ENCODE peak calls at places on chromosome 11, in seven cellular contexts. One of them, this sample, is unnamed.

GRCh38 chr11:110908401-110909106 is 196.3 kb upstream of the ARHGAP20 start:
- DNase-seq in left ventricle myocardium inferior: no peak
- DNase-seq in OCI-LY7: peak; percentile 11
- DNase-seq in LoVo: no peak
- DNase-seq in CD8-positive, alpha-beta memory T cell: no peak
- DNase-seq in suprapubic skin: no peak
- DNase-seq in dermis microvascular lymphatic vessel endothelial cell: no peak
- DNase-seq in this sample: no peak

GRCh38 chr11:47387944-47388696 is 9.8 kb upstream of the SPI1 start:
- DNase-seq in left ventricle myocardium inferior: no peak
- DNase-seq in OCI-LY7: no peak
- DNase-seq in LoVo: no peak
- DNase-seq in CD8-positive, alpha-beta memory T cell: no peak
- DNase-seq in suprapubic skin: no peak
- DNase-seq in dermis microvascular lymphatic vessel endothelial cell: no peak
- DNase-seq in this sample: no peak

GRCh38 chr11:79060534-79060933 is 380.3 kb downstream of the TENM4 start:
- DNase-seq in left ventricle myocardium inferior: no peak
- DNase-seq in OCI-LY7: no peak
- DNase-seq in LoVo: no peak
- DNase-seq in CD8-positive, alpha-beta memory T cell: no peak
- DNase-seq in suprapubic skin: no peak
- DNase-seq in dermis microvascular lymphatic vessel endothelial cell: no peak
- DNase-seq in this sample: no peak

GRCh38 chr11:72233773-72234513 is 9.4 kb downstream of the INPPL1 start:
- DNase-seq in left ventricle myocardium inferior: no peak
- DNase-seq in OCI-LY7: no peak
- DNase-seq in LoVo: no peak
- DNase-seq in CD8-positive, alpha-beta memory T cell: no peak
- DNase-seq in suprapubic skin: no peak
- DNase-seq in dermis microvascular lymphatic vessel endothelial cell: no peak
- DNase-seq in this sample: no peak

GRCh38 chr11:73085189-73085875 is 56.8 kb downstream of the FCHSD2 start:
- DNase-seq in left ventricle myocardium inferior: no peak
- DNase-seq in OCI-LY7: no peak
- DNase-seq in LoVo: no peak
- DNase-seq in CD8-positive, alpha-beta memory T cell: no peak
- DNase-seq in suprapubic skin: no peak
- DNase-seq in dermis microvascular lymphatic vessel endothelial cell: peak; percentile 16
- DNase-seq in this sample: no peak

GRCh38 chr11:64052938-64053622 is 17.3 kb downstream of the FLRT1 start:
- DNase-seq in left ventricle myocardium inferior: no peak
- DNase-seq in OCI-LY7: no peak
- DNase-seq in LoVo: no peak
- DNase-seq in CD8-positive, alpha-beta memory T cell: no peak
- DNase-seq in suprapubic skin: no peak
- DNase-seq in dermis microvascular lymphatic vessel endothelial cell: no peak
- DNase-seq in this sample: no peak

GRCh38 chr11:64876835-64877341 is 1.5 kb downstream of the EHD1 start:
- DNase-seq in left ventricle myocardium inferior: no peak
- DNase-seq in OCI-LY7: no peak
- DNase-seq in LoVo: peak; percentile 74
- DNase-seq in CD8-positive, alpha-beta memory T cell: no peak
- DNase-seq in suprapubic skin: no peak
- DNase-seq in dermis microvascular lymphatic vessel endothelial cell: no peak
- DNase-seq in this sample: no peak

GRCh38 chr11:129703846-129704245 is 111.8 kb upstream of the TMEM45B start:
- DNase-seq in left ventricle myocardium inferior: no peak
- DNase-seq in OCI-LY7: no peak
- DNase-seq in LoVo: no peak
- DNase-seq in CD8-positive, alpha-beta memory T cell: no peak
- DNase-seq in suprapubic skin: peak; percentile 53
- DNase-seq in dermis microvascular lymphatic vessel endothelial cell: no peak
- DNase-seq in this sample: no peak

GRCh38 chr11:23973244-23973643 is 523.6 kb upstream of the LUZP2 start:
- DNase-seq in left ventricle myocardium inferior: no peak
- DNase-seq in OCI-LY7: no peak
- DNase-seq in LoVo: no peak
- DNase-seq in CD8-positive, alpha-beta memory T cell: no peak
- DNase-seq in suprapubic skin: no peak
- DNase-seq in dermis microvascular lymphatic vessel endothelial cell: no peak
- DNase-seq in this sample: no peak

GRCh38 chr11:8671651-8672062 is 10.8 kb downstream of the TRIM66 start:
- DNase-seq in left ventricle myocardium inferior: no peak
- DNase-seq in OCI-LY7: no peak
- DNase-seq in LoVo: no peak
- DNase-seq in CD8-positive, alpha-beta memory T cell: no peak
- DNase-seq in suprapubic skin: no peak
- DNase-seq in dermis microvascular lymphatic vessel endothelial cell: peak; percentile 80
- DNase-seq in this sample: no peak

GRCh38 chr11:131913267-131913666 is 542.9 kb downstream of the NTM start:
- DNase-seq in left ventricle myocardium inferior: no peak
- DNase-seq in OCI-LY7: no peak
- DNase-seq in LoVo: no peak
- DNase-seq in CD8-positive, alpha-beta memory T cell: no peak
- DNase-seq in suprapubic skin: no peak
- DNase-seq in dermis microvascular lymphatic vessel endothelial cell: no peak
- DNase-seq in this sample: no peak

GRCh38 chr11:122355968-122356367 is 240.0 kb upstream of the BLID start:
- DNase-seq in left ventricle myocardium inferior: no peak
- DNase-seq in OCI-LY7: no peak
- DNase-seq in LoVo: no peak
- DNase-seq in CD8-positive, alpha-beta memory T cell: no peak
- DNase-seq in suprapubic skin: no peak
- DNase-seq in dermis microvascular lymphatic vessel endothelial cell: no peak
- DNase-seq in this sample: no peak

GRCh38 chr11:8863838-8864237 is 47.2 kb upstream of the AKIP1 start:
- DNase-seq in left ventricle myocardium inferior: no peak
- DNase-seq in OCI-LY7: no peak
- DNase-seq in LoVo: no peak
- DNase-seq in CD8-positive, alpha-beta memory T cell: no peak
- DNase-seq in suprapubic skin: no peak
- DNase-seq in dermis microvascular lymphatic vessel endothelial cell: peak; percentile 84
- DNase-seq in this sample: no peak

GRCh38 chr11:12088531-12088930 is 21.9 kb upstream of the MICAL2 start:
- DNase-seq in left ventricle myocardium inferior: no peak
- DNase-seq in OCI-LY7: no peak
- DNase-seq in LoVo: no peak
- DNase-seq in CD8-positive, alpha-beta memory T cell: no peak
- DNase-seq in suprapubic skin: no peak
- DNase-seq in dermis microvascular lymphatic vessel endothelial cell: no peak
- DNase-seq in this sample: no peak

GRCh38 chr11:2884424-2884815 is 1.2 kb downstream of the CDKN1C start:
- DNase-seq in left ventricle myocardium inferior: peak; percentile 66
- DNase-seq in OCI-LY7: no peak
- DNase-seq in LoVo: peak; percentile 7
- DNase-seq in CD8-positive, alpha-beta memory T cell: no peak
- DNase-seq in suprapubic skin: no peak
- DNase-seq in dermis microvascular lymphatic vessel endothelial cell: peak; percentile 47
- DNase-seq in this sample: no peak

GRCh38 chr11:122170815-122171475 is 54.9 kb upstream of the BLID start:
- DNase-seq in left ventricle myocardium inferior: no peak
- DNase-seq in OCI-LY7: no peak
- DNase-seq in LoVo: no peak
- DNase-seq in CD8-positive, alpha-beta memory T cell: no peak
- DNase-seq in suprapubic skin: no peak
- DNase-seq in dermis microvascular lymphatic vessel endothelial cell: no peak
- DNase-seq in this sample: no peak

GRCh38 chr11:116132273-116132978 is 628.2 kb upstream of the CADM1 start:
- DNase-seq in left ventricle myocardium inferior: no peak
- DNase-seq in OCI-LY7: no peak
- DNase-seq in LoVo: no peak
- DNase-seq in CD8-positive, alpha-beta memory T cell: no peak
- DNase-seq in suprapubic skin: no peak
- DNase-seq in dermis microvascular lymphatic vessel endothelial cell: no peak
- DNase-seq in this sample: no peak

GRCh38 chr11:43735931-43736330 is 55.4 kb downstream of the HSD17B12 start:
- DNase-seq in left ventricle myocardium inferior: no peak
- DNase-seq in OCI-LY7: no peak
- DNase-seq in LoVo: no peak
- DNase-seq in CD8-positive, alpha-beta memory T cell: no peak
- DNase-seq in suprapubic skin: no peak
- DNase-seq in dermis microvascular lymphatic vessel endothelial cell: no peak
- DNase-seq in this sample: no peak

GRCh38 chr11:34823639-34824038 is 92.5 kb downstream of the APIP start:
- DNase-seq in left ventricle myocardium inferior: no peak
- DNase-seq in OCI-LY7: no peak
- DNase-seq in LoVo: no peak
- DNase-seq in CD8-positive, alpha-beta memory T cell: no peak
- DNase-seq in suprapubic skin: no peak
- DNase-seq in dermis microvascular lymphatic vessel endothelial cell: no peak
- DNase-seq in this sample: no peak

GRCh38 chr11:133818302-133818701 is 27.0 kb downstream of the SPATA19 start:
- DNase-seq in left ventricle myocardium inferior: no peak
- DNase-seq in OCI-LY7: no peak
- DNase-seq in LoVo: no peak
- DNase-seq in CD8-positive, alpha-beta memory T cell: no peak
- DNase-seq in suprapubic skin: no peak
- DNase-seq in dermis microvascular lymphatic vessel endothelial cell: no peak
- DNase-seq in this sample: no peak

GRCh38 chr11:122207921-122208764 is 92.1 kb upstream of the BLID start:
- DNase-seq in left ventricle myocardium inferior: no peak
- DNase-seq in OCI-LY7: no peak
- DNase-seq in LoVo: no peak
- DNase-seq in CD8-positive, alpha-beta memory T cell: no peak
- DNase-seq in suprapubic skin: no peak
- DNase-seq in dermis microvascular lymphatic vessel endothelial cell: no peak
- DNase-seq in this sample: no peak

GRCh38 chr11:1051356-1052132 is 15.0 kb upstream of the MUC6 start:
- DNase-seq in left ventricle myocardium inferior: no peak
- DNase-seq in OCI-LY7: no peak
- DNase-seq in LoVo: no peak
- DNase-seq in CD8-positive, alpha-beta memory T cell: no peak
- DNase-seq in suprapubic skin: no peak
- DNase-seq in dermis microvascular lymphatic vessel endothelial cell: no peak
- DNase-seq in this sample: no peak

GRCh38 chr11:117201516-117201866 is 2.3 kb downstream of the TAGLN start:
- DNase-seq in left ventricle myocardium inferior: no peak
- DNase-seq in OCI-LY7: no peak
- DNase-seq in LoVo: no peak
- DNase-seq in CD8-positive, alpha-beta memory T cell: no peak
- DNase-seq in suprapubic skin: no peak
- DNase-seq in dermis microvascular lymphatic vessel endothelial cell: no peak
- DNase-seq in this sample: no peak

GRCh38 chr11:126318642-126319373 is 14.9 kb downstream of the DCPS start:
- DNase-seq in left ventricle myocardium inferior: peak; percentile 44
- DNase-seq in OCI-LY7: peak; percentile 22
- DNase-seq in LoVo: no peak
- DNase-seq in CD8-positive, alpha-beta memory T cell: peak; percentile 13
- DNase-seq in suprapubic skin: no peak
- DNase-seq in dermis microvascular lymphatic vessel endothelial cell: no peak
- DNase-seq in this sample: no peak

GRCh38 chr11:124170801-124171586 is 12.2 kb upstream of the OR10D3 start:
- DNase-seq in left ventricle myocardium inferior: no peak
- DNase-seq in OCI-LY7: no peak
- DNase-seq in LoVo: no peak
- DNase-seq in CD8-positive, alpha-beta memory T cell: no peak
- DNase-seq in suprapubic skin: no peak
- DNase-seq in dermis microvascular lymphatic vessel endothelial cell: peak; percentile 1
- DNase-seq in this sample: no peak

GRCh38 chr11:111942826-111943225 is 5.7 kb downstream of the DIXDC1 start:
- DNase-seq in left ventricle myocardium inferior: no peak
- DNase-seq in OCI-LY7: no peak
- DNase-seq in LoVo: no peak
- DNase-seq in CD8-positive, alpha-beta memory T cell: no peak
- DNase-seq in suprapubic skin: no peak
- DNase-seq in dermis microvascular lymphatic vessel endothelial cell: peak; percentile 55
- DNase-seq in this sample: no peak

GRCh38 chr11:70948416-70948815 is 304.0 kb downstream of the SHANK2 start:
- DNase-seq in left ventricle myocardium inferior: no peak
- DNase-seq in OCI-LY7: no peak
- DNase-seq in LoVo: no peak
- DNase-seq in CD8-positive, alpha-beta memory T cell: no peak
- DNase-seq in suprapubic skin: no peak
- DNase-seq in dermis microvascular lymphatic vessel endothelial cell: no peak
- DNase-seq in this sample: no peak

GRCh38 chr11:131598305-131598704 is 227.9 kb downstream of the NTM start:
- DNase-seq in left ventricle myocardium inferior: no peak
- DNase-seq in OCI-LY7: no peak
- DNase-seq in LoVo: no peak
- DNase-seq in CD8-positive, alpha-beta memory T cell: no peak
- DNase-seq in suprapubic skin: no peak
- DNase-seq in dermis microvascular lymphatic vessel endothelial cell: no peak
- DNase-seq in this sample: no peak

GRCh38 chr11:73410627-73411026 is 34.4 kb downstream of the RELT start:
- DNase-seq in left ventricle myocardium inferior: no peak
- DNase-seq in OCI-LY7: no peak
- DNase-seq in LoVo: no peak
- DNase-seq in CD8-positive, alpha-beta memory T cell: no peak
- DNase-seq in suprapubic skin: no peak
- DNase-seq in dermis microvascular lymphatic vessel endothelial cell: no peak
- DNase-seq in this sample: no peak

GRCh38 chr11:103586756-103587155 is 449.7 kb upstream of the DDI1 start:
- DNase-seq in left ventricle myocardium inferior: no peak
- DNase-seq in OCI-LY7: no peak
- DNase-seq in LoVo: no peak
- DNase-seq in CD8-positive, alpha-beta memory T cell: no peak
- DNase-seq in suprapubic skin: no peak
- DNase-seq in dermis microvascular lymphatic vessel endothelial cell: peak; percentile 54
- DNase-seq in this sample: no peak

GRCh38 chr11:113618360-113618759 is 87.7 kb downstream of the TMPRSS5 start:
- DNase-seq in left ventricle myocardium inferior: no peak
- DNase-seq in OCI-LY7: no peak
- DNase-seq in LoVo: peak; percentile 30
- DNase-seq in CD8-positive, alpha-beta memory T cell: no peak
- DNase-seq in suprapubic skin: no peak
- DNase-seq in dermis microvascular lymphatic vessel endothelial cell: no peak
- DNase-seq in this sample: no peak

GRCh38 chr11:76918941-76919386 is 58.2 kb downstream of the ACER3 start:
- DNase-seq in left ventricle myocardium inferior: no peak
- DNase-seq in OCI-LY7: peak; percentile 68
- DNase-seq in LoVo: peak; percentile 57
- DNase-seq in CD8-positive, alpha-beta memory T cell: peak; percentile 11
- DNase-seq in suprapubic skin: no peak
- DNase-seq in dermis microvascular lymphatic vessel endothelial cell: peak; percentile 77
- DNase-seq in this sample: no peak

This sample was measured in activated effector memory CD4-positive, alpha-beta T cell treated with Interleukin-2 at 50 U/mL for 16 hours.